ENCODE peak calls at places on chromosomes 5 and 9, in eight cellular contexts. H, C, A, Z, R, W, K and O are unnamed samples.

GRCh38 chr5:117680421-117680820 is 1105.8 kb upstream of the SEMA6A start:
- DNase-seq in H (no peak), C (no peak), A (no peak), Z (no peak), R (no peak), W (no peak), K (no peak), O (no peak)

GRCh38 chr9:97564291-97565175 is 63.1 kb downstream of the TMOD1 start:
- DNase-seq in H (peak), C (no peak), A (peak), Z (peak), R (peak), W (peak), K (no peak), O (no peak)

GRCh38 chr5:65791721-65792698 is 70.0 kb downstream of the NLN start:
- DNase-seq in H (peak), C (no peak), A (no peak), Z (no peak), R (no peak), W (no peak), K (no peak), O (no peak)

GRCh38 chr5:138878437-138879235 is 3.5 kb upstream of the LRRTM2 start:
- DNase-seq in H (no peak), C (no peak), A (no peak), Z (no peak), R (no peak), W (no peak), K (no peak), O (no peak)

GRCh38 chr5:75335952-75336624 is 932 bp upstream of the HMGCR start:
- DNase-seq in H (peak), C (no peak), A (peak), Z (peak), R (peak), W (peak), K (peak), O (no peak)

GRCh38 chr9:76215066-76215465 is 179.2 kb downstream of the RFK start:
- DNase-seq in H (no peak), C (no peak), A (peak), Z (peak), R (no peak), W (peak), K (no peak), O (no peak)

GRCh38 chr9:30722065-30722464 is 1662.4 kb upstream of the ACO1 start:
- DNase-seq in H (no peak), C (no peak), A (no peak), Z (no peak), R (no peak), W (no peak), K (no peak), O (no peak)

GRCh38 chr5:93594591-93595419 is 11.8 kb downstream of the NR2F1 start:
- DNase-seq in H (no peak), C (no peak), A (no peak), Z (no peak), R (no peak), W (no peak), K (no peak), O (no peak)

GRCh38 chr5:173866249-173867172 is 21.6 kb upstream of the CPEB4 start:
- DNase-seq in H (peak), C (no peak), A (no peak), Z (no peak), R (no peak), W (no peak), K (no peak), O (no peak)

GRCh38 chr9:83714316-83714715 is 6.6 kb upstream of the UBQLN1 start:
- DNase-seq in H (no peak), C (no peak), A (no peak), Z (no peak), R (no peak), W (no peak), K (no peak), O (no peak)

GRCh38 chr9:132152231-132152630 is 9.6 kb upstream of the NTNG2 start:
- DNase-seq in H (no peak), C (no peak), A (no peak), Z (no peak), R (no peak), W (no peak), K (no peak), O (no peak)